ENCODE peak calls at places on chromosomes 13 and 19, in ten cellular contexts. L, O, Y, I, C, Q, M, J, Z and A are unnamed samples.

GRCh38 chr19:45676851-45677263 is 8.8 kb downstream of the GIPR start:
- DNase-seq in O (peak), L (no peak), Y (peak), Q (no peak), J (no peak), M (no peak), I (no peak), Z (peak), C (peak), A (peak)

GRCh38 chr19:1856698-1857603 is 6.4 kb downstream of the KLF16 start:
- DNase-seq in C (no peak), L (no peak), Q (no peak), J (peak), M (peak), O (peak), Y (no peak), I (peak), Z (peak), A (peak)

GRCh38 chr13:33328691-33329090 is 43.1 kb upstream of the STARD13 start:
- DNase-seq in I (no peak), Y (no peak), Z (no peak), M (peak), Q (no peak), C (no peak), L (no peak), O (no peak), J (peak), A (no peak)

GRCh38 chr13:32408296-32408998 is 19.5 kb downstream of the N4BP2L1 start:
- DNase-seq in O (no peak), I (no peak), L (no peak), M (no peak), Y (no peak), Z (peak), C (no peak), J (no peak), Q (no peak), A (no peak)

GRCh38 chr13:37313383-37313782 is 207.9 kb upstream of the CSNK1A1L start:
- DNase-seq in L (no peak), C (no peak), Q (no peak), J (no peak), M (no peak), O (no peak), I (peak), Z (no peak), Y (no peak), A (no peak)

GRCh38 chr13:73687087-73687486 is 447.1 kb downstream of the KLF12 start:
- DNase-seq in O (no peak), M (no peak), L (no peak), I (no peak), Z (no peak), C (no peak), Y (no peak), J (no peak), Q (no peak), A (no peak)

GRCh38 chr19:13978306-13978705 is 26.0 kb downstream of the DCAF15 start:
- DNase-seq in Z (no peak), J (peak), M (peak), L (peak), Q (no peak), Y (no peak), I (no peak), O (peak), C (no peak), A (no peak)

GRCh38 chr13:31987071-31987470 is 44.5 kb upstream of the FRY start:
- DNase-seq in I (no peak), C (no peak), Q (no peak), O (no peak), J (no peak), Y (no peak), Z (no peak), L (no peak), M (no peak), A (no peak)

GRCh38 chr13:99467764-99468163 is 33.5 kb upstream of the TM9SF2 start:
- DNase-seq in Z (no peak), L (no peak), M (no peak), J (no peak), O (no peak), Y (no peak), Q (no peak), C (no peak), I (peak), A (no peak)

GRCh38 chr13:93534181-93534700 is 307.6 kb downstream of the GPC6 start:
- DNase-seq in I (peak), L (no peak), Z (no peak), C (no peak), O (no peak), Y (no peak), Q (no peak), J (no peak), M (no peak), A (no peak)

GRCh38 chr13:46799139-46799538 is 2.2 kb upstream of the ESD start:
- DNase-seq in I (no peak), Q (no peak), C (no peak), Y (no peak), M (no peak), Z (no peak), J (no peak), L (no peak), O (no peak), A (no peak)